ENCODE peak calls at places on chromosomes 16 and 17, in six cellular contexts. Y is T1000; M is activated CD4-positive, alpha-beta memory T cell treated with anti-CD3 and anti-CD28 coated beads, Interleukin-2, amount 10 ng/mL, durations not matched to agents 7 days and 5 days; E is stimulated activated CD4-positive, alpha-beta T cell treated with anti-CD3 and anti-CD28 coated beads, Interleukin-2, amount 100 ng/mL, for 24 hours; V is NT2/D1; K is GM23248. N is an unnamed sample.

GRCh38 chr17:57068222-57068658 is 16.8 kb upstream of the AKAP1 start:
- DNase-seq in M (no peak), K (no peak), Y (no peak), E (peak; percentile 8), V (no peak), N (peak; percentile 33)

GRCh38 chr16:2782583-2783351 is 4.6 kb downstream of the PRSS33 start:
- DNase-seq in E (no peak), K (no peak), M (no peak), V (no peak), Y (no peak), N (no peak)

GRCh38 chr16:85514601-85515318 is 98.4 kb upstream of the GSE1 start:
- DNase-seq in K (peak; percentile 95), Y (peak; percentile 93), V (no peak), M (no peak), E (no peak), N (peak; percentile 98)

GRCh38 chr17:6035801-6036394 is 34.3 kb upstream of the WSCD1 start:
- DNase-seq in V (no peak), Y (no peak), E (no peak), M (no peak), K (no peak), N (no peak)

GRCh38 chr17:7120123-7120522 is 5.5 kb upstream of the ASGR2 start:
- DNase-seq in Y (no peak), V (no peak), M (no peak), E (no peak), K (no peak), N (no peak)

GRCh38 chr17:59707971-59708425 is 544 bp downstream of the VMP1 start:
- DNase-seq in M (no peak), E (no peak), K (no peak), Y (no peak), V (no peak), N (no peak)

GRCh38 chr17:62111562-62112180 is 46.6 kb upstream of the MED13 start:
- DNase-seq in Y (no peak), M (no peak), E (no peak), K (peak; percentile 9), V (no peak), N (no peak)

GRCh38 chr16:24116989-24117388 is 139.1 kb upstream of the CACNG3 start:
- DNase-seq in K (no peak), V (no peak), E (no peak), M (no peak), Y (no peak), N (no peak)

GRCh38 chr17:76000016-76000754 is 470 bp upstream of the CDK3 start:
- DNase-seq in Y (no peak), E (peak; percentile 79), V (peak; percentile 46), K (peak; percentile 63), M (peak; percentile 72), N (peak; percentile 95)

GRCh38 chr17:50190278-50191069 is 11.0 kb downstream of the COL1A1 start:
- DNase-seq in V (no peak), Y (no peak), E (no peak), M (no peak), K (peak; percentile 69), N (no peak)